ENCODE peak calls at places on chromosome 12, in five cellular contexts. W is mucosa of gallbladder, H is Panc1, N is right lobe of liver, T is astrocyte of the hippocampus. P is an unnamed sample.

GRCh38 chr12:21992823-21993222 is 51.6 kb upstream of the ABCC9 start:
- DNase-seq in W (no peak), H (no peak), N (peak; percentile 24), T (no peak), P (peak; percentile 27)

GRCh38 chr12:11689591-11690158 is 40.2 kb downstream of the ETV6 start:
- DNase-seq in W (no peak), H (no peak), N (no peak), T (no peak), P (no peak)

GRCh38 chr12:57003395-57003794 is 3.0 kb downstream of the ZBTB39 start:
- DNase-seq in W (no peak), H (no peak), N (no peak), T (no peak), P (no peak)

GRCh38 chr12:52835271-52836041 is 1.3 kb upstream of the KRT79 start:
- DNase-seq in W (no peak), H (no peak), N (no peak), T (no peak), P (no peak)

GRCh38 chr12:45200497-45201043 is 15.3 kb upstream of the ANO6 start:
- DNase-seq in W (no peak), H (no peak), N (no peak), T (no peak), P (no peak)

GRCh38 chr12:49541911-49542505 is 3.2 kb downstream of the KCNH3 start:
- DNase-seq in W (no peak), H (no peak), N (no peak), T (no peak), P (no peak)

GRCh38 chr12:100199347-100200136 is 1.1 kb upstream of the ACTR6 start:
- DNase-seq in W (peak; percentile 61), H (no peak), N (peak; percentile 92), T (peak; percentile 64), P (no peak)

GRCh38 chr12:19489168-19489567 is 49.9 kb downstream of the AEBP2 start:
- DNase-seq in W (no peak), H (no peak), N (no peak), T (no peak), P (no peak)

GRCh38 chr12:59005195-59005961 is 85.1 kb upstream of the LRIG3 start:
- DNase-seq in W (no peak), H (no peak), N (no peak), T (no peak), P (no peak)

GRCh38 chr12:87801860-87802720 is 227.1 kb downstream of the C12orf50 start:
- DNase-seq in W (peak; percentile 24), H (no peak), N (no peak), T (peak; percentile 76), P (no peak)

GRCh38 chr12:10197879-10198278 is 14.8 kb upstream of the GABARAPL1 start:
- DNase-seq in W (no peak), H (no peak), N (no peak), T (no peak), P (no peak)

GRCh38 chr12:51699219-51699618 is 108.2 kb downstream of the SCN8A start:
- DNase-seq in W (no peak), H (no peak), N (no peak), T (no peak), P (no peak)

GRCh38 chr12:31749024-31749704 is 20.3 kb upstream of the AMN1 start:
- DNase-seq in W (peak; percentile 94), H (peak; percentile 98), N (peak; percentile 50), T (peak; percentile 84), P (peak; percentile 97)

GRCh38 chr12:92404259-92404894 is 258.7 kb upstream of the BTG1 start:
- DNase-seq in W (no peak), H (no peak), N (no peak), T (no peak), P (no peak)

GRCh38 chr12:99261256-99261655 is 386.3 kb upstream of the GARIN6 start:
- DNase-seq in W (no peak), H (no peak), N (no peak), T (no peak), P (no peak)

GRCh38 chr12:91926810-91927209 is 218.8 kb downstream of the BTG1 start:
- DNase-seq in W (no peak), H (peak; percentile 24), N (no peak), T (peak; percentile 40), P (peak; percentile 68)

GRCh38 chr12:96810477-96810876 is 96.6 kb upstream of the NEDD1 start:
- DNase-seq in W (no peak), H (no peak), N (no peak), T (no peak), P (peak; percentile 56)

GRCh38 chr12:53004178-53004577 is 2.1 kb upstream of the EIF4B start:
- DNase-seq in W (no peak), H (no peak), N (no peak), T (no peak), P (no peak)

GRCh38 chr12:109719123-109720022 is 5.7 kb downstream of the FAM222A start:
- DNase-seq in W (no peak), H (no peak), N (no peak), T (no peak), P (no peak)

GRCh38 chr12:54991161-54991991 is 6.8 kb upstream of the TESPA1 start:
- DNase-seq in W (no peak), H (no peak), N (no peak), T (no peak), P (no peak)

GRCh38 chr12:101773560-101774206 is 34.4 kb upstream of the SYCP3 start:
- DNase-seq in W (peak; percentile 47), H (peak; percentile 33), N (peak; percentile 32), T (peak; percentile 78), P (no peak)

GRCh38 chr12:103758310-103759089 is 82.5 kb downstream of the NT5DC3 start:
- DNase-seq in W (no peak), H (no peak), N (no peak), T (no peak), P (no peak)

GRCh38 chr12:76786986-76787385 is 23.1 kb downstream of the ZDHHC17 start:
- DNase-seq in W (no peak), H (no peak), N (no peak), T (no peak), P (no peak)

GRCh38 chr12:27907766-27908165 is 64.8 kb downstream of the PTHLH start:
- DNase-seq in W (no peak), H (no peak), N (no peak), T (no peak), P (no peak)

GRCh38 chr12:53160000-53160399 is 20.5 kb upstream of the ZNF740 start:
- DNase-seq in W (no peak), H (no peak), N (no peak), T (no peak), P (no peak)

GRCh38 chr12:47346251-47347019 is 266.7 kb upstream of the AMIGO2 start:
- DNase-seq in W (peak; percentile 61), H (no peak), N (no peak), T (no peak), P (no peak)

GRCh38 chr12:104138747-104139186 is 757 bp upstream of the NFYB start:
- DNase-seq in W (no peak), H (no peak), N (no peak), T (peak; percentile 21), P (no peak)

GRCh38 chr12:116665666-116666304 is 72.1 kb downstream of the SPRING1 start:
- DNase-seq in W (no peak), H (no peak), N (no peak), T (no peak), P (no peak)

GRCh38 chr12:105948331-105948730 is 190.4 kb downstream of the NUAK1 start:
- DNase-seq in W (no peak), H (no peak), N (no peak), T (peak; percentile 92), P (no peak)

GRCh38 chr12:100794441-100795192 is at the start of gene ANO4:
- DNase-seq in W (no peak), H (no peak), N (no peak), T (peak; percentile 67), P (no peak)

GRCh38 chr12:10211975-10212622 is 578 bp upstream of the GABARAPL1 start:
- DNase-seq in W (peak; percentile 98), H (peak; percentile 90), N (peak; percentile 98), T (peak; percentile 99), P (peak; percentile 95)

GRCh38 chr12:109944975-109945374 is 44.9 kb downstream of the TCHP start:
- DNase-seq in W (peak; percentile 14), H (no peak), N (peak; percentile 61), T (peak; percentile 53), P (no peak)

GRCh38 chr12:46404225-46404631 is 31.7 kb upstream of the SLC38A2 start:
- DNase-seq in W (no peak), H (no peak), N (no peak), T (peak; percentile 89), P (no peak)